ENCODE peak calls at places on chromosomes 3 and 15, in five cellular contexts. G is ovary; K is brain microvascular endothelial cell; Y is neural progenitor cell; R is CD4-positive, alpha-beta T cell. C is an unnamed sample.

GRCh38 chr15:72237286-72238224 is 6.6 kb upstream of the PKM start:
- DNase-seq in G (no peak), K (peak; percentile 97), Y (no peak), R (no peak), C (peak; percentile 80)

GRCh38 chr3:54322354-54322753 is 200.0 kb downstream of the CACNA2D3 start:
- DNase-seq in G (no peak), K (no peak), Y (no peak), R (no peak), C (no peak)

GRCh38 chr15:99384992-99385669 is 133.8 kb downstream of the LRRC28 start:
- DNase-seq in G (no peak), K (no peak), Y (no peak), R (no peak), C (no peak)

GRCh38 chr15:70488002-70488605 is 275.3 kb downstream of the UACA start:
- DNase-seq in G (peak; percentile 75), K (peak; percentile 71), Y (peak; percentile 74), R (peak; percentile 67), C (peak; percentile 84)

GRCh38 chr15:96337991-96338771 is 7.7 kb downstream of the NR2F2 start:
- DNase-seq in G (no peak), K (no peak), Y (peak; percentile 4), R (no peak), C (no peak)

GRCh38 chr15:43218908-43219706 is 1.7 kb downstream of the EPB42 start:
- DNase-seq in G (no peak), K (no peak), Y (peak; percentile 86), R (no peak), C (no peak)

GRCh38 chr3:156360992-156361391 is 193.9 kb downstream of the SSR3 start:
- DNase-seq in G (no peak), K (no peak), Y (no peak), R (no peak), C (no peak)

GRCh38 chr15:34124656-34125055 is 22.8 kb downstream of the PGBD4 start:
- DNase-seq in G (no peak), K (no peak), Y (no peak), R (no peak), C (no peak)

GRCh38 chr3:152400912-152401311 is 132.2 kb downstream of the MBNL1 start:
- DNase-seq in G (no peak), K (peak; percentile 69), Y (no peak), R (no peak), C (no peak)

GRCh38 chr15:80240261-80240660 is 11.8 kb downstream of the CTXND1 start:
- DNase-seq in G (no peak), K (no peak), Y (no peak), R (no peak), C (no peak)

GRCh38 chr15:29322407-29322806 is 52.8 kb upstream of the NSMCE3 start:
- DNase-seq in G (no peak), K (peak; percentile 48), Y (peak; percentile 30), R (no peak), C (no peak)

GRCh38 chr15:51629612-51630011 is 7.0 kb upstream of the DMXL2 start:
- DNase-seq in G (no peak), K (no peak), Y (no peak), R (no peak), C (no peak)

GRCh38 chr3:94593531-94594150 is 530.8 kb downstream of the NSUN3 start:
- DNase-seq in G (no peak), K (no peak), Y (no peak), R (no peak), C (no peak)

GRCh38 chr15:88219623-88220022 is 36.9 kb downstream of the NTRK3 start:
- DNase-seq in G (no peak), K (no peak), Y (no peak), R (no peak), C (no peak)

GRCh38 chr15:37014566-37014965 is 85.8 kb downstream of the MEIS2 start:
- DNase-seq in G (no peak), K (no peak), Y (peak; percentile 25), R (no peak), C (no peak)

GRCh38 chr3:78728406-78729145 is 1039.2 kb downstream of the ROBO1 start:
- DNase-seq in G (peak; percentile 67), K (no peak), Y (peak; percentile 57), R (no peak), C (no peak)

GRCh38 chr3:127738192-127738840 is 65.6 kb downstream of the ABTB1 start:
- DNase-seq in G (no peak), K (no peak), Y (no peak), R (no peak), C (no peak)

GRCh38 chr3:172622916-172623700 is 87.8 kb downstream of the NCEH1 start:
- DNase-seq in G (no peak), K (no peak), Y (peak; percentile 51), R (peak; percentile 13), C (no peak)

GRCh38 chr15:47727676-47728075 is 10.4 kb downstream of the SEMA6D start:
- DNase-seq in G (no peak), K (no peak), Y (no peak), R (no peak), C (no peak)

DNA sequence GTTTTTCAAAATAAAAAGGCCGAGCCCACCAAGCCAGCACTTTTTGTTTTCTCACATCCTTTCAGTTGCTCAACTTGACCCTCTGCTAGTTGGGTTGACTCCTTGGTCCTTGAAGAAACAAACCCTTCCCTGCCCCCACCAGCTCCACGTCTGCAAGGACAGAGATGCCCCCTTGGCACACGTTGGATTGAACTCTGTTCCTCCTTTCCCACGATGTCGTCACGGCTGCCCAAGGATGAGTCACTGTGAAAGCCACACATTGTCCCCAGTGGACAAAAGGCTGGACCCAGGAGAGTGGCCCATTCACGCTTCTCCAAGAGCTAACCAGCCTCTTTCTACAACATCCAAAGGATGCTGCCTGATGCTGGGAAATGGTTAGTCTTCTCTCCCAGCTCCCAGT is 43.0 kb upstream of the SPATA12 start:
- DNase-seq in G (no peak), K (peak; percentile 13), Y (no peak), R (no peak), C (no peak)
- H3K27ac ChIP-seq in G (no peak overlapping the region), K (no peak overlapping the region), Y (no peak overlapping the region), R (no peak overlapping the region), C (no peak overlapping the region)

GRCh38 chr3:38039101-38039898 is at the start of gene DLEC1:
- DNase-seq in G (peak; percentile 64), K (peak; percentile 38), Y (peak; percentile 92), R (peak; percentile 70), C (peak; percentile 87)

GRCh38 chr3:38038447-38038911 is 529 bp upstream of the DLEC1 start:
- DNase-seq in G (no peak), K (no peak), Y (no peak), R (no peak), C (no peak)

GRCh38 chr3:38036906-38037305 is 2.1 kb upstream of the DLEC1 start:
- DNase-seq in G (no peak), K (no peak), Y (no peak), R (no peak), C (no peak)

GRCh38 chr3:38039899-38040261 is 872 bp downstream of the DLEC1 start:
- DNase-seq in G (peak; percentile 58), K (peak; percentile 37), Y (peak; percentile 41), R (peak; percentile 41), C (peak; percentile 81)

DNA sequence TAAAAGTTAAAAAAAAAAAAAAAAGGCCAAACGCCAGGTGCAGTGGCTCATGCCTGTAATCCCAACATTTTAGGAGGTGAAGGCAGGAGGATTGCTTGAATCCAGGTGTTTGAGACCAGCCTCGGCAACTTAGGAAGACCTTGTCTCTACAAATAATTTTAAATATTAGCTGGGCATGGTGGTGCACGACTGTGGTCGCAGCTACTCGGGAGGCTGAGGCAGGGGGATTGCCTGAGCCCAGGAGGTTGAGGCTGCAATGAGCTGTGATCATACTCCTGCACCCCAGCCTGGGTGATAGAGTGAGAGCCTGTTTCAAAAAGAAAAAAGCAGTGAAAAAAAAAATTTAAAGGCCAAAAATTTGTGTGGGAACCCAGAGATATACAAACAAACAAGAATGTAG is 2.7 kb upstream of the DLEC1 start:
- DNase-seq in G (no peak), K (no peak), Y (no peak), R (no peak), C (no peak)
- TF ChIP-seq CTCF in G (no peak), K (no peak), Y (no peak), R (no peak), C (no peak)

GRCh38 chr3:81927811-81928210 is 166.4 kb upstream of the GBE1 start:
- DNase-seq in G (no peak), K (no peak), Y (no peak), R (no peak), C (no peak)

GRCh38 chr3:81929697-81930096 is 168.3 kb upstream of the GBE1 start:
- DNase-seq in G (no peak), K (no peak), Y (no peak), R (no peak), C (no peak)

GRCh38 chr3:81936817-81937216 is 175.4 kb upstream of the GBE1 start:
- DNase-seq in G (no peak), K (no peak), Y (no peak), R (no peak), C (no peak)

GRCh38 chr3:81931265-81931664 is 169.8 kb upstream of the GBE1 start:
- DNase-seq in G (no peak), K (no peak), Y (no peak), R (no peak), C (no peak)

DNA sequence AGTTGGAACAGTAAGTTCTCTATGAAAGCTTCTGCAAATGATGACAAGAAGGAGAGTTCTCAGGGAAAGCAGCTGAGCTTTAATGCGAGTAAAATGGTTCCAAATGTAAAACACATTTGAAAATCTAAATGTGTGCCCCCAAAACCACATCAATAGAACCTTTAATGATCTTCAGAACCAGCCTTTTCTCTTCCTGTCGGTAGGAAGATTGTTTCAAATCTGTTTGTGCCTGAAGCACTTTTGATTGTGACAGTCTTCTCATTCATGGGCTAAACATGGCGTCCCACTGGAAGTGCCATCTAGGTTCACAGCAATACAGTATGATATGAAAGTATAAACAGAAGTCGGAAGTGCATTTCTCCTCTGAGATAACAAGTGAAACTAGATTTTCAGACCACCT is 170.4 kb upstream of the GBE1 start:
- DNase-seq in G (no peak), K (no peak), Y (no peak), R (no peak), C (no peak)
- H3K27ac ChIP-seq in G (no peak overlapping the region), K (no peak overlapping the region), Y (no peak overlapping the region), R (no peak overlapping the region), C (no peak overlapping the region)

GRCh38 chr3:109018828-109019227 is 65.1 kb upstream of the GUCA1C start:
- DNase-seq in G (no peak), K (no peak), Y (no peak), R (no peak), C (no peak)
- TF ChIP-seq CTCF in G (no peak), K (peak; percentile 15), Y (no peak), R (no peak), C (no peak)

DNA sequence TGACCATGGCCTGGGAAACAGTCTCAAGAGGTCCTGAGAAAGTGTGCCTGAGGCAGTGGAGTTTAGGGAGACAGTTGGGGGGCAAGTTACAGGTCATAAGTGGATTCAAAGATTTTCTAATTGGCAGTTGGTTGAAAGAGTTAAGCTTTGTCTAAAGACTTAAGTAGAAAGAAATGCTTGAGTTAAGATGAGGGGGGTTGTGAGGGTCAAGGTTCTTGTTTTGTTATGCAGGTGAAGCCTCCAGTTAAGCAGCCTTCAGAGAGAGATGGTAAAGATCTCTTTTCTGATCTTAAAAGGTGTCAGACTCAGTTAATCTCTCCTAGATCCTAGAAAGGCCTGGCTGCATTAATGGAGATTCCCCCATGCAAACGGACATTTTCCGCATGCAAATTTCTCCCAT is 356.3 kb upstream of the C2CD4B start:
- DNase-seq in G (no peak), K (no peak), Y (no peak), R (no peak), C (no peak)
- H3K27ac ChIP-seq in G (no peak overlapping the region), K (no peak overlapping the region), Y (no peak overlapping the region), R (no peak overlapping the region), C (no peak overlapping the region)

GRCh38 chr3:50242371-50242770 is 6.4 kb downstream of the GNAI2 start:
- DNase-seq in G (no peak), K (no peak), Y (no peak), R (no peak), C (no peak)
- TF ChIP-seq CTCF in G (no peak), K (no peak), Y (no peak), R (no peak), C (no peak)